ENCODE peak calls at places on chromosomes 5 and 9, in six cellular contexts. One of them, this sample, is unnamed.

GRCh38 chr5:115588640-115589039 is 13.6 kb downstream of the TICAM2 start:
- DNase-seq in upper lobe of right lung: no peak
- DNase-seq in nucleus accumbens: no peak
- DNase-seq in trophoblast cell: no peak
- DNase-seq in psoas muscle: no peak
- DNase-seq in heart left ventricle: no peak
- DNase-seq in this sample: no peak

GRCh38 chr5:31481531-31481930 is 50.4 kb downstream of the DROSHA start:
- DNase-seq in upper lobe of right lung: no peak
- DNase-seq in nucleus accumbens: no peak
- DNase-seq in trophoblast cell: no peak
- DNase-seq in psoas muscle: no peak
- DNase-seq in heart left ventricle: no peak
- DNase-seq in this sample: no peak

GRCh38 chr5:36569456-36569855 is 37.0 kb upstream of the SLC1A3 start:
- DNase-seq in upper lobe of right lung: no peak
- DNase-seq in nucleus accumbens: no peak
- DNase-seq in trophoblast cell: no peak
- DNase-seq in psoas muscle: no peak
- DNase-seq in heart left ventricle: peak; percentile 24
- DNase-seq in this sample: peak; percentile 72

GRCh38 chr9:23851024-23851629 is 25.1 kb upstream of the ELAVL2 start:
- DNase-seq in upper lobe of right lung: peak; percentile 65
- DNase-seq in nucleus accumbens: no peak
- DNase-seq in trophoblast cell: no peak
- DNase-seq in psoas muscle: no peak
- DNase-seq in heart left ventricle: no peak
- DNase-seq in this sample: no peak

GRCh38 chr9:108575286-108575685 is 280.5 kb downstream of the ACTL7B start:
- DNase-seq in upper lobe of right lung: no peak
- DNase-seq in nucleus accumbens: no peak
- DNase-seq in trophoblast cell: no peak
- DNase-seq in psoas muscle: no peak
- DNase-seq in heart left ventricle: no peak
- DNase-seq in this sample: no peak

GRCh38 chr9:131791532-131792254 is 51.8 kb upstream of the RAPGEF1 start:
- DNase-seq in upper lobe of right lung: no peak
- DNase-seq in nucleus accumbens: no peak
- DNase-seq in trophoblast cell: no peak
- DNase-seq in psoas muscle: no peak
- DNase-seq in heart left ventricle: no peak
- DNase-seq in this sample: no peak

GRCh38 chr9:14372437-14373318 is 58.7 kb upstream of the NFIB start:
- DNase-seq in upper lobe of right lung: no peak
- DNase-seq in nucleus accumbens: no peak
- DNase-seq in trophoblast cell: no peak
- DNase-seq in psoas muscle: peak; percentile 33
- DNase-seq in heart left ventricle: peak; percentile 57
- DNase-seq in this sample: no peak

GRCh38 chr9:88387035-88387732 is 1.1 kb upstream of the SPIN1 start:
- DNase-seq in upper lobe of right lung: peak; percentile 77
- DNase-seq in nucleus accumbens: peak; percentile 36
- DNase-seq in trophoblast cell: peak; percentile 18
- DNase-seq in psoas muscle: peak; percentile 23
- DNase-seq in heart left ventricle: peak; percentile 30
- DNase-seq in this sample: no peak

GRCh38 chr5:166961028-166961427 is 1330.4 kb upstream of the WWC1 start:
- DNase-seq in upper lobe of right lung: no peak
- DNase-seq in nucleus accumbens: no peak
- DNase-seq in trophoblast cell: no peak
- DNase-seq in psoas muscle: no peak
- DNase-seq in heart left ventricle: no peak
- DNase-seq in this sample: no peak

GRCh38 chr5:118554991-118555390 is 433.4 kb downstream of the DTWD2 start:
- DNase-seq in upper lobe of right lung: no peak
- DNase-seq in nucleus accumbens: no peak
- DNase-seq in trophoblast cell: peak; percentile 28
- DNase-seq in psoas muscle: no peak
- DNase-seq in heart left ventricle: no peak
- DNase-seq in this sample: no peak

GRCh38 chr9:95071925-95072324 is 245.6 kb downstream of the FANCC start:
- DNase-seq in upper lobe of right lung: no peak
- DNase-seq in nucleus accumbens: no peak
- DNase-seq in trophoblast cell: no peak
- DNase-seq in psoas muscle: no peak
- DNase-seq in heart left ventricle: no peak
- DNase-seq in this sample: no peak

GRCh38 chr9:105608685-105609598 is 51.0 kb downstream of the FKTN start:
- DNase-seq in upper lobe of right lung: no peak
- DNase-seq in nucleus accumbens: no peak
- DNase-seq in trophoblast cell: no peak
- DNase-seq in psoas muscle: no peak
- DNase-seq in heart left ventricle: no peak
- DNase-seq in this sample: no peak

GRCh38 chr9:135762921-135763320 is 60.9 kb downstream of the KCNT1 start:
- DNase-seq in upper lobe of right lung: no peak
- DNase-seq in nucleus accumbens: no peak
- DNase-seq in trophoblast cell: no peak
- DNase-seq in psoas muscle: no peak
- DNase-seq in heart left ventricle: no peak
- DNase-seq in this sample: no peak

GRCh38 chr5:109676920-109677319 is 12.8 kb upstream of the MAN2A1 start:
- DNase-seq in upper lobe of right lung: no peak
- DNase-seq in nucleus accumbens: no peak
- DNase-seq in trophoblast cell: no peak
- DNase-seq in psoas muscle: no peak
- DNase-seq in heart left ventricle: no peak
- DNase-seq in this sample: no peak

GRCh38 chr5:74304536-74304935 is 336.0 kb downstream of the ENC1 start:
- DNase-seq in upper lobe of right lung: no peak
- DNase-seq in nucleus accumbens: no peak
- DNase-seq in trophoblast cell: no peak
- DNase-seq in psoas muscle: no peak
- DNase-seq in heart left ventricle: no peak
- DNase-seq in this sample: no peak

GRCh38 chr9:109968332-109968657 is 188.3 kb downstream of the PALM2AKAP2 start:
- DNase-seq in upper lobe of right lung: no peak
- DNase-seq in nucleus accumbens: no peak
- DNase-seq in trophoblast cell: no peak
- DNase-seq in psoas muscle: no peak
- DNase-seq in heart left ventricle: no peak
- DNase-seq in this sample: no peak

GRCh38 chr9:77177894-77178794 is 810 bp downstream of the VPS13A start:
- DNase-seq in upper lobe of right lung: peak; percentile 80
- DNase-seq in nucleus accumbens: no peak
- DNase-seq in trophoblast cell: peak; percentile 20
- DNase-seq in psoas muscle: peak; percentile 37
- DNase-seq in heart left ventricle: peak; percentile 49
- DNase-seq in this sample: peak; percentile 73

GRCh38 chr9:97758334-97758916 is 61.3 kb upstream of the XPA start:
- DNase-seq in upper lobe of right lung: no peak
- DNase-seq in nucleus accumbens: no peak
- DNase-seq in trophoblast cell: no peak
- DNase-seq in psoas muscle: no peak
- DNase-seq in heart left ventricle: no peak
- DNase-seq in this sample: no peak

GRCh38 chr5:95631265-95631957 is 11.5 kb downstream of the GPR150 start:
- DNase-seq in upper lobe of right lung: no peak
- DNase-seq in nucleus accumbens: no peak
- DNase-seq in trophoblast cell: no peak
- DNase-seq in psoas muscle: no peak
- DNase-seq in heart left ventricle: no peak
- DNase-seq in this sample: no peak

GRCh38 chr5:53749611-53750010 is 189.2 kb downstream of the NDUFS4 start:
- DNase-seq in upper lobe of right lung: no peak
- DNase-seq in nucleus accumbens: no peak
- DNase-seq in trophoblast cell: no peak
- DNase-seq in psoas muscle: no peak
- DNase-seq in heart left ventricle: no peak
- DNase-seq in this sample: no peak

GRCh38 chr5:176732306-176732705 is 78.1 kb upstream of the UNC5A start:
- DNase-seq in upper lobe of right lung: peak; percentile 52
- DNase-seq in nucleus accumbens: no peak
- DNase-seq in trophoblast cell: no peak
- DNase-seq in psoas muscle: no peak
- DNase-seq in heart left ventricle: no peak
- DNase-seq in this sample: no peak

GRCh38 chr5:6246820-6247437 is 131.4 kb downstream of the MED10 start:
- DNase-seq in upper lobe of right lung: no peak
- DNase-seq in nucleus accumbens: no peak
- DNase-seq in trophoblast cell: no peak
- DNase-seq in psoas muscle: no peak
- DNase-seq in heart left ventricle: no peak
- DNase-seq in this sample: no peak

GRCh38 chr5:61993446-61994017 is 312.5 kb upstream of the KIF2A start:
- DNase-seq in upper lobe of right lung: no peak
- DNase-seq in nucleus accumbens: no peak
- DNase-seq in trophoblast cell: no peak
- DNase-seq in psoas muscle: no peak
- DNase-seq in heart left ventricle: no peak
- DNase-seq in this sample: no peak

GRCh38 chr5:131773805-131774204 is 23.0 kb downstream of the FNIP1 start:
- DNase-seq in upper lobe of right lung: no peak
- DNase-seq in nucleus accumbens: peak; percentile 47
- DNase-seq in trophoblast cell: no peak
- DNase-seq in psoas muscle: no peak
- DNase-seq in heart left ventricle: no peak
- DNase-seq in this sample: no peak

GRCh38 chr5:96051401-96051830 is 89.8 kb upstream of the ELL2 start:
- DNase-seq in upper lobe of right lung: no peak
- DNase-seq in nucleus accumbens: no peak
- DNase-seq in trophoblast cell: no peak
- DNase-seq in psoas muscle: no peak
- DNase-seq in heart left ventricle: no peak
- DNase-seq in this sample: no peak

GRCh38 chr9:133149130-133150015 is 14.3 kb downstream of the GBGT1 start:
- DNase-seq in upper lobe of right lung: peak; percentile 96
- DNase-seq in nucleus accumbens: peak; percentile 78
- DNase-seq in trophoblast cell: peak; percentile 89
- DNase-seq in psoas muscle: peak; percentile 93
- DNase-seq in heart left ventricle: peak; percentile 91
- DNase-seq in this sample: peak; percentile 95

GRCh38 chr9:107312651-107313050 is 29.6 kb downstream of the RAD23B start:
- DNase-seq in upper lobe of right lung: no peak
- DNase-seq in nucleus accumbens: no peak
- DNase-seq in trophoblast cell: no peak
- DNase-seq in psoas muscle: no peak
- DNase-seq in heart left ventricle: no peak
- DNase-seq in this sample: no peak

GRCh38 chr5:150264667-150265603 is 24.6 kb downstream of the CAMK2A start:
- DNase-seq in upper lobe of right lung: no peak
- DNase-seq in nucleus accumbens: no peak
- DNase-seq in trophoblast cell: no peak
- DNase-seq in psoas muscle: no peak
- DNase-seq in heart left ventricle: no peak
- DNase-seq in this sample: no peak

GRCh38 chr5:112348915-112349314 is 70.2 kb downstream of the EPB41L4A start:
- DNase-seq in upper lobe of right lung: no peak
- DNase-seq in nucleus accumbens: no peak
- DNase-seq in trophoblast cell: no peak
- DNase-seq in psoas muscle: no peak
- DNase-seq in heart left ventricle: no peak
- DNase-seq in this sample: no peak

GRCh38 chr5:36861820-36862219 is 14.7 kb upstream of the NIPBL start:
- DNase-seq in upper lobe of right lung: no peak
- DNase-seq in nucleus accumbens: no peak
- DNase-seq in trophoblast cell: no peak
- DNase-seq in psoas muscle: no peak
- DNase-seq in heart left ventricle: no peak
- DNase-seq in this sample: no peak

GRCh38 chr5:132100672-132101261 is 27.2 kb downstream of the CSF2 start:
- DNase-seq in upper lobe of right lung: no peak
- DNase-seq in nucleus accumbens: no peak
- DNase-seq in trophoblast cell: no peak
- DNase-seq in psoas muscle: no peak
- DNase-seq in heart left ventricle: no peak
- DNase-seq in this sample: no peak

GRCh38 chr9:137029058-137029922 is 1.3 kb upstream of the ABCA2 start:
- DNase-seq in upper lobe of right lung: peak; percentile 89
- DNase-seq in nucleus accumbens: peak; percentile 75
- DNase-seq in trophoblast cell: peak; percentile 50
- DNase-seq in psoas muscle: peak; percentile 85
- DNase-seq in heart left ventricle: peak; percentile 77
- DNase-seq in this sample: peak; percentile 93

GRCh38 chr5:97629281-97629680 is 446.2 kb upstream of the RIOK2 start:
- DNase-seq in upper lobe of right lung: no peak
- DNase-seq in nucleus accumbens: no peak
- DNase-seq in trophoblast cell: no peak
- DNase-seq in psoas muscle: peak; percentile 54
- DNase-seq in heart left ventricle: peak; percentile 65
- DNase-seq in this sample: peak; percentile 75

GRCh38 chr5:168656633-168657032 is 77.5 kb upstream of the PANK3 start:
- DNase-seq in upper lobe of right lung: no peak
- DNase-seq in nucleus accumbens: no peak
- DNase-seq in trophoblast cell: no peak
- DNase-seq in psoas muscle: no peak
- DNase-seq in heart left ventricle: no peak
- DNase-seq in this sample: no peak

GRCh38 chr9:94983552-94983951 is 257.1 kb downstream of the AOPEP start:
- DNase-seq in upper lobe of right lung: no peak
- DNase-seq in nucleus accumbens: no peak
- DNase-seq in trophoblast cell: no peak
- DNase-seq in psoas muscle: no peak
- DNase-seq in heart left ventricle: no peak
- DNase-seq in this sample: no peak

This sample was measured in Right ventricle myocardium inferior.